ENCODE peak calls at places on chromosomes 5 and 9, in five cellular contexts. One of them, this sample, is unnamed.

GRCh38 chr5:120413706-120414105 is 50.4 kb upstream of the PRR16 start:
- DNase-seq in fibroblast of pulmonary artery: peak
- DNase-seq in H7: no peak
- DNase-seq in fibroblast of mammary gland: peak
- DNase-seq in CD4-positive, CD25-positive, alpha-beta regulatory T cell: no peak
- DNase-seq in this sample: no peak

GRCh38 chr9:97570899-97571298 is 62.3 kb downstream of the TSTD2 start:
- DNase-seq in fibroblast of pulmonary artery: no peak
- DNase-seq in H7: no peak
- DNase-seq in fibroblast of mammary gland: no peak
- DNase-seq in CD4-positive, CD25-positive, alpha-beta regulatory T cell: no peak
- DNase-seq in this sample: no peak

GRCh38 chr9:89677696-89678393 is 73.0 kb downstream of the GADD45G start:
- DNase-seq in fibroblast of pulmonary artery: peak
- DNase-seq in H7: peak
- DNase-seq in fibroblast of mammary gland: no peak
- DNase-seq in CD4-positive, CD25-positive, alpha-beta regulatory T cell: no peak
- DNase-seq in this sample: peak

GRCh38 chr9:75979362-75979761 is 88.9 kb downstream of the PCSK5 start:
- DNase-seq in fibroblast of pulmonary artery: peak
- DNase-seq in H7: peak
- DNase-seq in fibroblast of mammary gland: peak
- DNase-seq in CD4-positive, CD25-positive, alpha-beta regulatory T cell: no peak
- DNase-seq in this sample: no peak

GRCh38 chr5:31364881-31365636 is 166.8 kb downstream of the DROSHA start:
- DNase-seq in fibroblast of pulmonary artery: peak
- DNase-seq in H7: no peak
- DNase-seq in fibroblast of mammary gland: peak
- DNase-seq in CD4-positive, CD25-positive, alpha-beta regulatory T cell: no peak
- DNase-seq in this sample: no peak

GRCh38 chr5:79236364-79236969 is 536 bp downstream of the JMY start:
- DNase-seq in fibroblast of pulmonary artery: peak
- DNase-seq in H7: peak
- DNase-seq in fibroblast of mammary gland: no peak
- DNase-seq in CD4-positive, CD25-positive, alpha-beta regulatory T cell: peak
- DNase-seq in this sample: no peak

GRCh38 chr9:84969084-84969483 is 299.6 kb downstream of the NTRK2 start:
- DNase-seq in fibroblast of pulmonary artery: no peak
- DNase-seq in H7: no peak
- DNase-seq in fibroblast of mammary gland: no peak
- DNase-seq in CD4-positive, CD25-positive, alpha-beta regulatory T cell: no peak
- DNase-seq in this sample: no peak

GRCh38 chr9:130041648-130042405 is 1.2 kb downstream of the FNBP1 start:
- DNase-seq in fibroblast of pulmonary artery: peak
- DNase-seq in H7: peak
- DNase-seq in fibroblast of mammary gland: no peak
- DNase-seq in CD4-positive, CD25-positive, alpha-beta regulatory T cell: no peak
- DNase-seq in this sample: no peak

GRCh38 chr5:122354293-122354692 is 42.3 kb downstream of the SNCAIP start:
- DNase-seq in fibroblast of pulmonary artery: no peak
- DNase-seq in H7: peak
- DNase-seq in fibroblast of mammary gland: no peak
- DNase-seq in CD4-positive, CD25-positive, alpha-beta regulatory T cell: no peak
- DNase-seq in this sample: no peak

GRCh38 chr9:114682846-114683245 is 854 bp upstream of the TEX48 start:
- DNase-seq in fibroblast of pulmonary artery: no peak
- DNase-seq in H7: no peak
- DNase-seq in fibroblast of mammary gland: no peak
- DNase-seq in CD4-positive, CD25-positive, alpha-beta regulatory T cell: no peak
- DNase-seq in this sample: no peak

GRCh38 chr9:128554155-128554862 is 1.9 kb downstream of the SPTAN1 start:
- DNase-seq in fibroblast of pulmonary artery: peak
- DNase-seq in H7: peak
- DNase-seq in fibroblast of mammary gland: peak
- DNase-seq in CD4-positive, CD25-positive, alpha-beta regulatory T cell: no peak
- DNase-seq in this sample: peak

GRCh38 chr9:34635556-34635955 is 2.0 kb downstream of the SIGMAR1 start:
- DNase-seq in fibroblast of pulmonary artery: no peak
- DNase-seq in H7: no peak
- DNase-seq in fibroblast of mammary gland: no peak
- DNase-seq in CD4-positive, CD25-positive, alpha-beta regulatory T cell: no peak
- DNase-seq in this sample: no peak

GRCh38 chr5:160369990-160370712 is at the start of gene C1QTNF2:
- DNase-seq in fibroblast of pulmonary artery: peak
- DNase-seq in H7: peak
- DNase-seq in fibroblast of mammary gland: peak
- DNase-seq in CD4-positive, CD25-positive, alpha-beta regulatory T cell: no peak
- DNase-seq in this sample: peak

GRCh38 chr5:172110921-172111873 is 76.8 kb downstream of the STK10 start:
- DNase-seq in fibroblast of pulmonary artery: peak
- DNase-seq in H7: peak
- DNase-seq in fibroblast of mammary gland: peak
- DNase-seq in CD4-positive, CD25-positive, alpha-beta regulatory T cell: peak
- DNase-seq in this sample: no peak

GRCh38 chr9:124381073-124381945 is 33.9 kb downstream of the PSMB7 start:
- DNase-seq in fibroblast of pulmonary artery: no peak
- DNase-seq in H7: no peak
- DNase-seq in fibroblast of mammary gland: peak
- DNase-seq in CD4-positive, CD25-positive, alpha-beta regulatory T cell: no peak
- DNase-seq in this sample: no peak

GRCh38 chr9:37903831-37904646 is at the start of gene SLC25A51:
- DNase-seq in fibroblast of pulmonary artery: peak
- DNase-seq in H7: peak
- DNase-seq in fibroblast of mammary gland: peak
- DNase-seq in CD4-positive, CD25-positive, alpha-beta regulatory T cell: peak
- DNase-seq in this sample: peak

GRCh38 chr9:131748411-131748955 is 8.6 kb upstream of the RAPGEF1 start:
- DNase-seq in fibroblast of pulmonary artery: no peak
- DNase-seq in H7: no peak
- DNase-seq in fibroblast of mammary gland: no peak
- DNase-seq in CD4-positive, CD25-positive, alpha-beta regulatory T cell: no peak
- DNase-seq in this sample: no peak

GRCh38 chr9:84823426-84824271 is 154.1 kb downstream of the NTRK2 start:
- DNase-seq in fibroblast of pulmonary artery: peak
- DNase-seq in H7: no peak
- DNase-seq in fibroblast of mammary gland: no peak
- DNase-seq in CD4-positive, CD25-positive, alpha-beta regulatory T cell: no peak
- DNase-seq in this sample: no peak

GRCh38 chr5:11595045-11595444 is 309.2 kb downstream of the CTNND2 start:
- DNase-seq in fibroblast of pulmonary artery: no peak
- DNase-seq in H7: no peak
- DNase-seq in fibroblast of mammary gland: no peak
- DNase-seq in CD4-positive, CD25-positive, alpha-beta regulatory T cell: no peak
- DNase-seq in this sample: no peak

GRCh38 chr5:131329187-131329540 is 65.3 kb downstream of the CDC42SE2 start:
- DNase-seq in fibroblast of pulmonary artery: no peak
- DNase-seq in H7: no peak
- DNase-seq in fibroblast of mammary gland: no peak
- DNase-seq in CD4-positive, CD25-positive, alpha-beta regulatory T cell: no peak
- DNase-seq in this sample: no peak

GRCh38 chr9:95188459-95188858 is 129.1 kb downstream of the FANCC start:
- DNase-seq in fibroblast of pulmonary artery: peak
- DNase-seq in H7: no peak
- DNase-seq in fibroblast of mammary gland: no peak
- DNase-seq in CD4-positive, CD25-positive, alpha-beta regulatory T cell: no peak
- DNase-seq in this sample: no peak

GRCh38 chr9:131410051-131410491 is 16.2 kb downstream of the PRRC2B start:
- DNase-seq in fibroblast of pulmonary artery: peak
- DNase-seq in H7: peak
- DNase-seq in fibroblast of mammary gland: peak
- DNase-seq in CD4-positive, CD25-positive, alpha-beta regulatory T cell: peak
- DNase-seq in this sample: peak

GRCh38 chr9:124769451-124770358 is 1.4 kb downstream of the NR6A1 start:
- DNase-seq in fibroblast of pulmonary artery: no peak
- DNase-seq in H7: peak
- DNase-seq in fibroblast of mammary gland: no peak
- DNase-seq in CD4-positive, CD25-positive, alpha-beta regulatory T cell: no peak
- DNase-seq in this sample: no peak

GRCh38 chr5:17079562-17079961 is 137.9 kb upstream of the BASP1 start:
- DNase-seq in fibroblast of pulmonary artery: peak
- DNase-seq in H7: no peak
- DNase-seq in fibroblast of mammary gland: no peak
- DNase-seq in CD4-positive, CD25-positive, alpha-beta regulatory T cell: no peak
- DNase-seq in this sample: no peak

GRCh38 chr5:73205309-73205708 is 32.3 kb downstream of the TMEM174 start:
- DNase-seq in fibroblast of pulmonary artery: no peak
- DNase-seq in H7: no peak
- DNase-seq in fibroblast of mammary gland: no peak
- DNase-seq in CD4-positive, CD25-positive, alpha-beta regulatory T cell: no peak
- DNase-seq in this sample: no peak

GRCh38 chr5:6818594-6819512 is 105.6 kb downstream of the TENT4A start:
- DNase-seq in fibroblast of pulmonary artery: no peak
- DNase-seq in H7: no peak
- DNase-seq in fibroblast of mammary gland: peak
- DNase-seq in CD4-positive, CD25-positive, alpha-beta regulatory T cell: no peak
- DNase-seq in this sample: no peak

DNA sequence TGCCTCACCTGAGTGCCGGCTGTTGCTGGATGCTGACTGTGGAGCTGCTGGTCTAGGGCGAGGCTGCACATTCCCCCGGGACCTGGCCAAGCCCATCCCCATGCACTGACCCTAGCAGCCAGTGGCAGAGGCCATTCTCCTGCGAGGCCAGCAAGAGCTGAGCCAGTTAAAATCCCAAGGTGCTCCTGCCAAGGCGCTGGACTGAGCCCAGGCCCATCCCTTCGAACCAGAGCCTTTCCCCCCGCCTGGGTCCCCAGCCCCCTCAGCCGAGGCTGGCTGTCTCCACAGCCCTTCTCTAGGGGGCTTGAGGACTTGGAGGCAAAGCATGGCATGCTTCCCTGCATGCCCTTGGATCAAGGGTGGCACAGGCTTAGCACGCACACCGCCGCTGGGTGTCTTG is 1.6 kb downstream of the ADAMTSL2 start:
- DNase-seq in fibroblast of pulmonary artery: no peak
- DNase-seq in H7: peak
- DNase-seq in fibroblast of mammary gland: no peak
- DNase-seq in CD4-positive, CD25-positive, alpha-beta regulatory T cell: no peak
- DNase-seq in this sample: no peak
- H3K4me3 ChIP-seq in fibroblast of pulmonary artery: no peak
- H3K4me3 ChIP-seq in H7: no peak
- H3K4me3 ChIP-seq in fibroblast of mammary gland: no peak
- H3K4me3 ChIP-seq in CD4-positive, CD25-positive, alpha-beta regulatory T cell: no peak
- H3K4me3 ChIP-seq in this sample: no peak

GRCh38 chr9:121818841-121819430 is 167.5 kb downstream of the DAB2IP start:
- DNase-seq in fibroblast of pulmonary artery: no peak
- DNase-seq in H7: peak
- DNase-seq in fibroblast of mammary gland: no peak
- DNase-seq in CD4-positive, CD25-positive, alpha-beta regulatory T cell: no peak
- DNase-seq in this sample: no peak
- H3K4me3 ChIP-seq in fibroblast of pulmonary artery: no peak
- H3K4me3 ChIP-seq in H7: no peak
- H3K4me3 ChIP-seq in fibroblast of mammary gland: no peak
- H3K4me3 ChIP-seq in CD4-positive, CD25-positive, alpha-beta regulatory T cell: no peak
- H3K4me3 ChIP-seq in this sample: no peak

GRCh38 chr9:13034696-13035006 is 244.8 kb downstream of the MPDZ start:
- DNase-seq in fibroblast of pulmonary artery: no peak
- DNase-seq in H7: no peak
- DNase-seq in fibroblast of mammary gland: no peak
- DNase-seq in CD4-positive, CD25-positive, alpha-beta regulatory T cell: no peak
- DNase-seq in this sample: no peak
- H3K4me3 ChIP-seq in fibroblast of pulmonary artery: no peak
- H3K4me3 ChIP-seq in H7: no peak
- H3K4me3 ChIP-seq in fibroblast of mammary gland: no peak
- H3K4me3 ChIP-seq in CD4-positive, CD25-positive, alpha-beta regulatory T cell: no peak
- H3K4me3 ChIP-seq in this sample: peak

GRCh38 chr5:59793000-59793399 is 100.5 kb downstream of the PDE4D start:
- DNase-seq in fibroblast of pulmonary artery: peak
- DNase-seq in H7: no peak
- DNase-seq in fibroblast of mammary gland: peak
- DNase-seq in CD4-positive, CD25-positive, alpha-beta regulatory T cell: no peak
- DNase-seq in this sample: peak
- H3K4me3 ChIP-seq in fibroblast of pulmonary artery: no peak
- H3K4me3 ChIP-seq in H7: no peak
- H3K4me3 ChIP-seq in fibroblast of mammary gland: no peak
- H3K4me3 ChIP-seq in CD4-positive, CD25-positive, alpha-beta regulatory T cell: no peak
- H3K4me3 ChIP-seq in this sample: no peak

DNA sequence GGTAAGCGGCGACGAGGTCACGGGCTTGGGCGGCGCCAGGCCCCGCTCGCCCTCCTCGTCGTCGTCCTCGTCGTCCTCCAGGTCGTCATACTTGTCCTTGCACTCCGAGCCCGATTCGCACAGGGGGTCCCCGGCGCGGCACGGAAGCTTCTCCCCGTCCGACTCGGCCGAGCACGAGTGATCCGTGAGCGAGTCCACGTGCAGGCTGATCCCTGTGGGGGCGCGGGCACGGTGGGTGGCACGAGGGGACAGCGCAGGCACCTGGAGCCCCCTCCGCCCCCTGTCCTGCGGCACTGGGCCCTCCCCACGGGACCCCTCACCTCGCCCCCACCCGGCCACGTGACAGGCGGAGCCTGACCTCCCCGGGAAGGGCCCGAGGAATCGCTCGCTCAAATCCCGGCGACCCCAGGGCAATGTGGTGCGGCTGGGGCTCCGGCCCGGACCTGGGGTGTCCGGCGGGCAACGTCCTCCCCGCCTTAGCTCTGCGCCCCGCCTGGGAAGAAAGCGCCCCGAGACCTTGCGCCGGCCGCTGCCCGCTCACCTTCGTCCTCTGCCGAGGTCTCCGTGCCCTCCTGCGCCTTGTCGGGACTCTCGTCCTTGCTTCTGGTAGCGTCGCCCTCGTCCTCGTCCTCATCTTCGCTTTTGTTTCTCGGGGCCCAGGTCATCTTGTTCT is 2.5 kb downstream of the IRX2 start:
- DNase-seq in fibroblast of pulmonary artery: no peak
- DNase-seq in H7: no peak
- DNase-seq in fibroblast of mammary gland: no peak
- DNase-seq in CD4-positive, CD25-positive, alpha-beta regulatory T cell: no peak
- DNase-seq in this sample: no peak
- H3K4me3 ChIP-seq in fibroblast of pulmonary artery: peak
- H3K4me3 ChIP-seq in H7: peak
- H3K4me3 ChIP-seq in fibroblast of mammary gland: peak
- H3K4me3 ChIP-seq in CD4-positive, CD25-positive, alpha-beta regulatory T cell: no peak
- H3K4me3 ChIP-seq in this sample: peak

GRCh38 chr9:109730228-109730627 is 49.8 kb upstream of the PALM2AKAP2 start:
- DNase-seq in fibroblast of pulmonary artery: peak
- DNase-seq in H7: no peak
- DNase-seq in fibroblast of mammary gland: no peak
- DNase-seq in CD4-positive, CD25-positive, alpha-beta regulatory T cell: no peak
- DNase-seq in this sample: no peak
- H3K4me3 ChIP-seq in fibroblast of pulmonary artery: no peak
- H3K4me3 ChIP-seq in H7: no peak
- H3K4me3 ChIP-seq in fibroblast of mammary gland: no peak
- H3K4me3 ChIP-seq in CD4-positive, CD25-positive, alpha-beta regulatory T cell: no peak
- H3K4me3 ChIP-seq in this sample: no peak

GRCh38 chr9:136684339-136684738 is 2.9 kb downstream of the AGPAT2 start:
- DNase-seq in fibroblast of pulmonary artery: no peak
- DNase-seq in H7: no peak
- DNase-seq in fibroblast of mammary gland: no peak
- DNase-seq in CD4-positive, CD25-positive, alpha-beta regulatory T cell: no peak
- DNase-seq in this sample: no peak
- H3K4me3 ChIP-seq in fibroblast of pulmonary artery: no peak
- H3K4me3 ChIP-seq in H7: no peak
- H3K4me3 ChIP-seq in fibroblast of mammary gland: no peak
- H3K4me3 ChIP-seq in CD4-positive, CD25-positive, alpha-beta regulatory T cell: no peak
- H3K4me3 ChIP-seq in this sample: no peak

DNA sequence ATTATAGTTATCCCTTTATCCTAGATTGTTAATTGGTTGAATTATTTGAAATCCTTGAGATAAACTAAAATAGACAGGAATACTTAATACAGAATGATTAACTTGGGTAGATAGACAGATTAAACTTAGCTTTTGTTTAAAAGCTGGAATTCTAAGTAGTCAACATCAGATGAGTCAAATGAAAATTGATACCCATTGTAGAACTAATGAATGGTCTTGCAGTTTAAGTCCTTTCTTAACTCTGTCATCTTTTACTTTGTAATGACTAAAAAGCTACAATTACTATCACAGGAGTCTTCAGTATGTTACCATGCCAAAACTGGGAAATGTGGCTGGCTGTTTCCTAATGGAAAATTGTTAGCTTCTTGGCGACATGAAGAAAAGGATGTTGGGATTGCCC is 20.3 kb upstream of the ANXA1 start:
- DNase-seq in fibroblast of pulmonary artery: no peak
- DNase-seq in H7: no peak
- DNase-seq in fibroblast of mammary gland: no peak
- DNase-seq in CD4-positive, CD25-positive, alpha-beta regulatory T cell: no peak
- DNase-seq in this sample: no peak
- H3K4me3 ChIP-seq in fibroblast of pulmonary artery: peak
- H3K4me3 ChIP-seq in H7: no peak
- H3K4me3 ChIP-seq in fibroblast of mammary gland: no peak
- H3K4me3 ChIP-seq in CD4-positive, CD25-positive, alpha-beta regulatory T cell: peak
- H3K4me3 ChIP-seq in this sample: no peak